ENCODE peak calls at places on chromosomes 5 and 9, in five cellular contexts. G, Z, R, D and S are unnamed samples. For H3K36me3, the result is how much of the 10 kb centered on the place peaks cover.

GRCh38 chr5:17912794-17913193 is 278.5 kb downstream of the TAF11L14 start:
- DNase-seq in G (no peak), D (no peak), R (no peak), Z (no peak), S (no peak)

GRCh38 chr5:81290146-81290545 is 11.2 kb upstream of the ZCCHC9 start:
- DNase-seq in Z (no peak), D (no peak), R (no peak), G (no peak), S (no peak)

GRCh38 chr5:93585753-93586385 is 2.8 kb downstream of the NR2F1 start:
- DNase-seq in Z (no peak), R (no peak), G (no peak), D (no peak), S (no peak)

GRCh38 chr5:9654886-9655285 is 24.7 kb upstream of the TAS2R1 start:
- DNase-seq in D (no peak), R (no peak), Z (no peak), G (no peak), S (no peak)

GRCh38 chr9:124553738-124554137 is 46.5 kb upstream of the NR5A1 start:
- DNase-seq in D (no peak), Z (no peak), G (no peak), R (no peak), S (no peak)

GRCh38 chr9:2802494-2802921 is 41.4 kb downstream of the PUM3 start:
- DNase-seq in Z (no peak), R (no peak), D (no peak), G (no peak), S (no peak)

GRCh38 chr5:35777358-35778087 is 79.2 kb upstream of the IL7R start:
- DNase-seq in R (peak), Z (no peak), G (peak), D (peak), S (peak)

GRCh38 chr5:52457808-52458207 is 329.9 kb upstream of the ITGA1 start:
- DNase-seq in Z (no peak), D (no peak), G (no peak), R (no peak), S (no peak)

GRCh38 chr9:124342946-124343485 is 72.2 kb downstream of the PSMB7 start:
- DNase-seq in Z (peak), R (no peak), G (peak), D (no peak), S (peak)

GRCh38 chr9:133153227-133154096 is 10.3 kb downstream of the GBGT1 start:
- DNase-seq in Z (no peak), D (no peak), R (no peak), G (no peak), S (no peak)

GRCh38 chr5:80925940-80926339 is 34.2 kb upstream of the RASGRF2 start:
- DNase-seq in R (no peak), Z (no peak), G (no peak), D (no peak), S (no peak)

GRCh38 chr9:100474082-100474949 is 1.4 kb downstream of the TMEFF1 start:
- DNase-seq in R (no peak), Z (no peak), D (peak), G (no peak), S (peak)

GRCh38 chr9:100472725-100473261 is at the start of gene TMEFF1:
- DNase-seq in D (peak), Z (peak), G (no peak), R (no peak), S (no peak)

GRCh38 chr9:100473271-100474081 is 527 bp downstream of the TMEFF1 start:
- DNase-seq in Z (peak), R (no peak), G (no peak), D (peak), S (peak)

GRCh38 chr9:100474950-100475276 is 2.0 kb downstream of the TMEFF1 start:
- DNase-seq in R (no peak), Z (no peak), G (no peak), D (no peak), S (no peak)

GRCh38 chr9:100472268-100472667 is 681 bp upstream of the TMEFF1 start:
- DNase-seq in G (no peak), D (peak), Z (no peak), R (no peak), S (no peak)
- H3K4me3 ChIP-seq in G (peak), D (peak), Z (no peak), R (no peak), S (no peak)

GRCh38 chr5:95668728-95669127 is 14.1 kb downstream of the SPATA9 start:
- DNase-seq in D (no peak), R (no peak), Z (no peak), G (no peak), S (no peak)
- H3K27ac ChIP-seq in D (no peak), R (no peak), Z (no peak), G (no peak), S (no peak)

GRCh38 chr9:85973238-85973637 is 32.3 kb downstream of the NAA35 start:
- DNase-seq in Z (no peak), D (no peak), R (no peak), G (no peak), S (no peak)

GRCh38 chr9:85984457-85984856 is 43.5 kb downstream of the NAA35 start:
- DNase-seq in D (no peak), G (no peak), R (no peak), Z (no peak), S (no peak)

DNA sequence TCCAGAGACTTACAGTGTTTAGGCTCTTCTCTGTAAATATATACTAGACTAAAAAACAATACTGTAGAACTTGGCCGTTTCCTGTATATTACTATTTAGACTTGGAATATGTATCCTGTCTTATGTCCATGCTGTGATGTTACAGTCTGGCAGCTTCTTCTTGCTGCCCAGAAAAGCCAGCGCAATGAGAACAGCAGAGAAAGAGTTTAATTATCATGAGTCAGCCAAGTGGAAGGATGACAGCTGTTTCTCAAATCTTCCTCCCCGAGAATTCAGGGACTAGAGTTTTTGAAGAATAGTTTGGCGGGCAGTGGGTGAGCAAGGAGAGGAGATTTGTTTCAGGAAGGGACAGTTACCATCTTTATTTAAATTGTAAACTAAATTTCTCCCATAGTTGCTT is 37.5 kb downstream of the NAA35 start:
- DNase-seq in Z (no peak), R (no peak), G (no peak), D (no peak), S (no peak)
- H3K36me3 ChIP-seq in Z (under half), R (half or more), G (under half), D (half or more), S (under half)

GRCh38 chr9:91773166-91773565 is 176.9 kb downstream of the ROR2 start:
- DNase-seq in G (no peak), Z (no peak), D (no peak), R (no peak), S (no peak)

GRCh38 chr9:91770229-91770628 is 179.8 kb downstream of the ROR2 start:
- DNase-seq in R (no peak), G (no peak), D (no peak), Z (no peak), S (no peak)

GRCh38 chr9:91768977-91769916 is 180.8 kb downstream of the ROR2 start:
- DNase-seq in R (no peak), Z (no peak), D (no peak), G (no peak), S (no peak)

GRCh38 chr9:91771027-91771426 is 179.0 kb downstream of the ROR2 start:
- DNase-seq in Z (no peak), G (no peak), D (peak), R (no peak), S (no peak)

DNA sequence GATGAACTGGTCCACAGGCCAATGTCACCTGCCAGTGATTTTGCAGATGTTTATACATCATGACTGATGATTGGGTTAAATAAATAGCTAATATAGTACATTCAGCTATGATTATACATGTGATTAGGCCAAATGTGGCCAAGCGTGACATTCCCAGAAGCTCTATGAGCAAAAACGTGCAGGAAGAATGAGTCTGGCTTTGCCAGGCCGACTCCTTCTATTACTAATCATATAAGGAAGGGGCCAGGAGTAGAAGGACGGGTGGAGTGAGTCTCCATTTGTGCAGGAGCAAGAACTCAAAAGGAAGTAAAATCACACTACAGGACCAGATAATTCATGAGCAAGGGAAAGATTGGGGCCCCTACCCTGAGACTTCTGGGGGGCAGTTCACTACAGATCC is 178.2 kb downstream of the ROR2 start:
- DNase-seq in D (no peak), R (no peak), Z (no peak), G (no peak), S (no peak)
- H3K4me3 ChIP-seq in D (no peak), R (no peak), Z (no peak), G (no peak), S (no peak)